ENCODE peak calls at places on chromosomes 5 and 9, in five cellular contexts. T is activated T-helper 1 cell treated with Interleukin-2 at 50 U/mL for 16 hours; V is activated CD4-positive, alpha-beta T cell treated with anti-CD3 and anti-CD28 coated beads, Interleukin-2, amount 50 U/mL, for 1 hour; L is iPS-NIHi11; S is aorta. Y is an unnamed sample.

GRCh38 chr5:96629774-96630173 is 32.4 kb upstream of the CAST start:
- DNase-seq in T (no peak), V (no peak), L (peak), S (no peak), Y (no peak)

GRCh38 chr5:58851571-58851970 is 268.7 kb downstream of the RAB3C start:
- DNase-seq in T (no peak), V (no peak), L (no peak), S (no peak), Y (no peak)

GRCh38 chr5:150783422-150783928 is 4.9 kb downstream of the SMIM3 start:
- DNase-seq in T (peak), V (peak), L (peak), S (peak), Y (no peak)

GRCh38 chr5:65721775-65722574 is at the start of the genes NLN and SGTB:
- DNase-seq in T (peak), V (peak), L (peak), S (peak), Y (peak)

GRCh38 chr9:36625006-36625600 is 52.4 kb downstream of the MELK start:
- DNase-seq in T (no peak), V (no peak), L (peak), S (peak), Y (no peak)

GRCh38 chr5:170731052-170731451 is 52.5 kb upstream of the GABRP start:
- DNase-seq in T (no peak), V (no peak), L (no peak), S (no peak), Y (no peak)

GRCh38 chr5:3602713-3603502 is 7.3 kb downstream of the IRX1 start:
- DNase-seq in T (no peak), V (no peak), L (peak), S (no peak), Y (peak)

GRCh38 chr9:136996361-136997281 is at the start of gene CLIC3:
- DNase-seq in T (peak), V (peak), L (peak), S (peak), Y (peak)

GRCh38 chr5:4232084-4232483 is 636.5 kb downstream of the IRX1 start:
- DNase-seq in T (no peak), V (no peak), L (no peak), S (no peak), Y (no peak)

GRCh38 chr5:60349891-60350415 is 350.0 kb downstream of the DEPDC1B start:
- DNase-seq in T (no peak), V (no peak), L (no peak), S (no peak), Y (no peak)

GRCh38 chr9:105978336-105978735 is 284.0 kb downstream of the TMEM38B start:
- DNase-seq in T (no peak), V (no peak), L (no peak), S (no peak), Y (no peak)

GRCh38 chr9:109520475-109521132 is 22.5 kb upstream of the PTPN3 start:
- DNase-seq in T (no peak), V (peak), L (peak), S (peak), Y (no peak)

GRCh38 chr5:59760798-59761348 is 132.7 kb downstream of the PDE4D start:
- DNase-seq in T (no peak), V (no peak), L (no peak), S (no peak), Y (no peak)

GRCh38 chr5:114055318-114055788 is 306.5 kb upstream of the KCNN2 start:
- DNase-seq in T (no peak), V (no peak), L (peak), S (peak), Y (peak)

GRCh38 chr5:159163027-159163699 is 46.2 kb downstream of the RNF145 start:
- DNase-seq in T (no peak), V (no peak), L (no peak), S (no peak), Y (no peak)

GRCh38 chr9:117703538-117703937 is 665 bp upstream of the TLR4 start:
- DNase-seq in T (no peak), V (no peak), L (no peak), S (no peak), Y (no peak)

GRCh38 chr9:81427870-81428269 is 261.5 kb downstream of the TLE1 start:
- DNase-seq in T (no peak), V (no peak), L (no peak), S (no peak), Y (no peak)

GRCh38 chr5:35345222-35345621 is 114.9 kb upstream of the PRLR start:
- DNase-seq in T (no peak), V (no peak), L (no peak), S (no peak), Y (no peak)

GRCh38 chr5:116559673-116560164 is 14.9 kb downstream of the SEMA6A start:
- DNase-seq in T (no peak), V (no peak), L (peak), S (no peak), Y (no peak)

GRCh38 chr5:155735388-155735787 is 591.6 kb upstream of the SGCD start:
- DNase-seq in T (no peak), V (no peak), L (peak), S (no peak), Y (no peak)

GRCh38 chr5:987761-988160 is 20.8 kb upstream of the NKD2 start:
- DNase-seq in T (no peak), V (no peak), L (no peak), S (no peak), Y (no peak)

GRCh38 chr5:74642543-74642863 is 2.0 kb upstream of the ENC1 start:
- DNase-seq in T (no peak), V (no peak), L (no peak), S (no peak), Y (no peak)

GRCh38 chr9:112112941-112113399 is 62.1 kb downstream of the SUSD1 start:
- DNase-seq in T (no peak), V (peak), L (peak), S (no peak), Y (no peak)

GRCh38 chr5:150912312-150912814 is 7.6 kb upstream of the ZNF300 start:
- DNase-seq in T (no peak), V (no peak), L (no peak), S (no peak), Y (no peak)

GRCh38 chr5:138468133-138468965 is 3.1 kb downstream of the EGR1 start:
- DNase-seq in T (no peak), V (peak), L (no peak), S (no peak), Y (no peak)

GRCh38 chr9:16221350-16221749 is 649.1 kb downstream of the BNC2 start:
- DNase-seq in T (no peak), V (no peak), L (no peak), S (no peak), Y (no peak)

GRCh38 chr5:56543431-56544385 is 271.6 kb upstream of the MAP3K1 start:
- DNase-seq in T (no peak), V (no peak), L (no peak), S (no peak), Y (no peak)

GRCh38 chr9:85639675-85640186 is 102.0 kb downstream of the AGTPBP1 start:
- DNase-seq in T (no peak), V (no peak), L (no peak), S (no peak), Y (no peak)

GRCh38 chr9:98971168-98971914 is 27.6 kb downstream of the COL15A1 start:
- DNase-seq in T (no peak), V (no peak), L (peak), S (no peak), Y (no peak)

GRCh38 chr9:23220957-23221356 is 605.1 kb downstream of the ELAVL2 start:
- DNase-seq in T (no peak), V (no peak), L (no peak), S (no peak), Y (no peak)

GRCh38 chr5:40991168-40991980 is 79.8 kb downstream of the MROH2B start:
- DNase-seq in T (no peak), V (no peak), L (no peak), S (peak), Y (no peak)

GRCh38 chr5:137649228-137649890 is 86.5 kb downstream of the KLHL3 start:
- DNase-seq in T (no peak), V (no peak), L (no peak), S (no peak), Y (peak)

GRCh38 chr9:20854444-20854843 is 170.4 kb downstream of the FOCAD start:
- DNase-seq in T (no peak), V (no peak), L (no peak), S (no peak), Y (no peak)

GRCh38 chr9:137438591-137439157 is 2.5 kb downstream of the ENTPD8 start:
- DNase-seq in T (no peak), V (no peak), L (peak), S (peak), Y (peak)

Y was measured in lower lobe of right lung.